ENCODE peak calls at places on chromosomes 16 and 17, in eight cellular contexts. One of them, this sample, is unnamed.

GRCh38 chr16:83742520-83742919 is 65.3 kb upstream of the HSBP1 start:
- DNase-seq in memory B cell: no peak
- DNase-seq in A172: no peak
- DNase-seq in progenitor cell of endocrine pancreas: no peak
- DNase-seq in GM12878: no peak
- DNase-seq in fibroblast of pulmonary artery: no peak
- DNase-seq in AG20443: no peak
- DNase-seq in fibroblast of villous mesenchyme: no peak
- DNase-seq in this sample: no peak

GRCh38 chr17:61833536-61834203 is 29.7 kb downstream of the BRIP1 start:
- DNase-seq in progenitor cell of endocrine pancreas: no peak
- DNase-seq in fibroblast of villous mesenchyme: peak
- DNase-seq in memory B cell: no peak
- DNase-seq in GM12878: no peak
- DNase-seq in fibroblast of pulmonary artery: peak
- DNase-seq in A172: peak
- DNase-seq in AG20443: peak
- DNase-seq in this sample: no peak

GRCh38 chr17:77186141-77186604 is 45.4 kb downstream of the SEC14L1 start:
- DNase-seq in fibroblast of villous mesenchyme: no peak
- DNase-seq in A172: no peak
- DNase-seq in memory B cell: no peak
- DNase-seq in progenitor cell of endocrine pancreas: no peak
- DNase-seq in GM12878: no peak
- DNase-seq in fibroblast of pulmonary artery: no peak
- DNase-seq in AG20443: no peak
- DNase-seq in this sample: no peak

GRCh38 chr17:32746698-32747097 is 130.2 kb downstream of the MYO1D start:
- DNase-seq in fibroblast of pulmonary artery: peak
- DNase-seq in AG20443: peak
- DNase-seq in A172: no peak
- DNase-seq in memory B cell: no peak
- DNase-seq in GM12878: no peak
- DNase-seq in progenitor cell of endocrine pancreas: no peak
- DNase-seq in fibroblast of villous mesenchyme: peak
- DNase-seq in this sample: no peak

GRCh38 chr17:74840989-74841666 is 18.6 kb downstream of the GRIN2C start:
- DNase-seq in progenitor cell of endocrine pancreas: no peak
- DNase-seq in fibroblast of villous mesenchyme: peak
- DNase-seq in AG20443: peak
- DNase-seq in memory B cell: no peak
- DNase-seq in fibroblast of pulmonary artery: peak
- DNase-seq in A172: peak
- DNase-seq in GM12878: no peak
- DNase-seq in this sample: no peak

GRCh38 chr16:52283018-52283417 is 263.9 kb downstream of the TOX3 start:
- DNase-seq in progenitor cell of endocrine pancreas: no peak
- DNase-seq in memory B cell: no peak
- DNase-seq in A172: no peak
- DNase-seq in AG20443: no peak
- DNase-seq in fibroblast of pulmonary artery: peak
- DNase-seq in fibroblast of villous mesenchyme: peak
- DNase-seq in GM12878: no peak
- DNase-seq in this sample: no peak

GRCh38 chr17:37742762-37743611 is 1.9 kb downstream of the HNF1B start:
- DNase-seq in progenitor cell of endocrine pancreas: peak
- DNase-seq in fibroblast of pulmonary artery: no peak
- DNase-seq in memory B cell: peak
- DNase-seq in AG20443: no peak
- DNase-seq in GM12878: no peak
- DNase-seq in fibroblast of villous mesenchyme: no peak
- DNase-seq in A172: no peak
- DNase-seq in this sample: no peak

GRCh38 chr17:19753049-19753444 is 4.9 kb upstream of the ALDH3A1 start:
- DNase-seq in fibroblast of villous mesenchyme: no peak
- DNase-seq in A172: peak
- DNase-seq in progenitor cell of endocrine pancreas: no peak
- DNase-seq in AG20443: peak
- DNase-seq in GM12878: no peak
- DNase-seq in memory B cell: no peak
- DNase-seq in fibroblast of pulmonary artery: peak
- DNase-seq in this sample: no peak

GRCh38 chr17:7204828-7205461 is 14.7 kb downstream of the DLG4 start:
- DNase-seq in GM12878: peak
- DNase-seq in fibroblast of villous mesenchyme: peak
- DNase-seq in fibroblast of pulmonary artery: peak
- DNase-seq in memory B cell: peak
- DNase-seq in progenitor cell of endocrine pancreas: peak
- DNase-seq in A172: no peak
- DNase-seq in AG20443: peak
- DNase-seq in this sample: peak

GRCh38 chr16:31484491-31485171 is 1.7 kb downstream of the SLC5A2 start:
- DNase-seq in fibroblast of villous mesenchyme: no peak
- DNase-seq in fibroblast of pulmonary artery: no peak
- DNase-seq in A172: no peak
- DNase-seq in memory B cell: no peak
- DNase-seq in progenitor cell of endocrine pancreas: no peak
- DNase-seq in GM12878: no peak
- DNase-seq in AG20443: no peak
- DNase-seq in this sample: no peak

GRCh38 chr16:15671530-15672117 is 21.6 kb downstream of the NDE1 start:
- DNase-seq in GM12878: no peak
- DNase-seq in fibroblast of villous mesenchyme: no peak
- DNase-seq in progenitor cell of endocrine pancreas: no peak
- DNase-seq in memory B cell: no peak
- DNase-seq in AG20443: no peak
- DNase-seq in fibroblast of pulmonary artery: no peak
- DNase-seq in A172: no peak
- DNase-seq in this sample: no peak

GRCh38 chr16:49556252-49557069 is 182.9 kb downstream of the C16orf78 start:
- DNase-seq in fibroblast of pulmonary artery: peak
- DNase-seq in progenitor cell of endocrine pancreas: peak
- DNase-seq in A172: no peak
- DNase-seq in AG20443: no peak
- DNase-seq in GM12878: no peak
- DNase-seq in fibroblast of villous mesenchyme: peak
- DNase-seq in memory B cell: no peak
- DNase-seq in this sample: no peak

GRCh38 chr17:61403846-61404701 is 4.4 kb downstream of the TBX2 start:
- DNase-seq in fibroblast of villous mesenchyme: peak
- DNase-seq in progenitor cell of endocrine pancreas: no peak
- DNase-seq in fibroblast of pulmonary artery: no peak
- DNase-seq in GM12878: no peak
- DNase-seq in memory B cell: no peak
- DNase-seq in AG20443: no peak
- DNase-seq in A172: no peak
- DNase-seq in this sample: no peak

GRCh38 chr17:2814499-2815341 is 18.5 kb downstream of the RAP1GAP2 start:
- DNase-seq in A172: peak
- DNase-seq in memory B cell: peak
- DNase-seq in fibroblast of pulmonary artery: no peak
- DNase-seq in AG20443: no peak
- DNase-seq in fibroblast of villous mesenchyme: no peak
- DNase-seq in progenitor cell of endocrine pancreas: no peak
- DNase-seq in GM12878: peak
- DNase-seq in this sample: no peak

GRCh38 chr17:44581868-44582267 is 24.6 kb downstream of the FZD2 start:
- DNase-seq in GM12878: no peak
- DNase-seq in fibroblast of villous mesenchyme: no peak
- DNase-seq in fibroblast of pulmonary artery: no peak
- DNase-seq in A172: no peak
- DNase-seq in progenitor cell of endocrine pancreas: no peak
- DNase-seq in memory B cell: no peak
- DNase-seq in AG20443: peak
- DNase-seq in this sample: no peak

GRCh38 chr17:28427372-28427771 is 21.4 kb upstream of the SLC46A1 start:
- DNase-seq in A172: no peak
- DNase-seq in memory B cell: no peak
- DNase-seq in progenitor cell of endocrine pancreas: no peak
- DNase-seq in AG20443: no peak
- DNase-seq in fibroblast of villous mesenchyme: peak
- DNase-seq in GM12878: no peak
- DNase-seq in fibroblast of pulmonary artery: no peak
- DNase-seq in this sample: no peak

GRCh38 chr17:28896884-28897768 is at the start of gene FLOT2:
- DNase-seq in AG20443: peak
- DNase-seq in fibroblast of pulmonary artery: peak
- DNase-seq in fibroblast of villous mesenchyme: peak
- DNase-seq in progenitor cell of endocrine pancreas: peak
- DNase-seq in memory B cell: peak
- DNase-seq in A172: peak
- DNase-seq in GM12878: no peak
- DNase-seq in this sample: no peak

GRCh38 chr16:69482410-69482951 is 58.1 kb downstream of the CYB5B start:
- DNase-seq in fibroblast of villous mesenchyme: peak
- DNase-seq in fibroblast of pulmonary artery: peak
- DNase-seq in memory B cell: no peak
- DNase-seq in A172: peak
- DNase-seq in GM12878: no peak
- DNase-seq in progenitor cell of endocrine pancreas: no peak
- DNase-seq in AG20443: peak
- DNase-seq in this sample: no peak

GRCh38 chr17:78803161-78803845 is 21.2 kb upstream of the CYTH1 start:
- DNase-seq in AG20443: no peak
- DNase-seq in A172: no peak
- DNase-seq in fibroblast of pulmonary artery: no peak
- DNase-seq in memory B cell: no peak
- DNase-seq in GM12878: no peak
- DNase-seq in progenitor cell of endocrine pancreas: no peak
- DNase-seq in fibroblast of villous mesenchyme: no peak
- DNase-seq in this sample: no peak

GRCh38 chr17:7854078-7854777 is 638 bp upstream of the TMEM88 start:
- DNase-seq in GM12878: no peak
- DNase-seq in A172: no peak
- DNase-seq in fibroblast of pulmonary artery: no peak
- DNase-seq in fibroblast of villous mesenchyme: no peak
- DNase-seq in memory B cell: peak
- DNase-seq in AG20443: no peak
- DNase-seq in progenitor cell of endocrine pancreas: no peak
- DNase-seq in this sample: no peak

GRCh38 chr16:85245307-85246172 is 133.3 kb upstream of the CIBAR2 start:
- DNase-seq in AG20443: peak
- DNase-seq in A172: peak
- DNase-seq in progenitor cell of endocrine pancreas: peak
- DNase-seq in fibroblast of villous mesenchyme: peak
- DNase-seq in memory B cell: peak
- DNase-seq in fibroblast of pulmonary artery: peak
- DNase-seq in GM12878: no peak
- DNase-seq in this sample: no peak

GRCh38 chr16:3810198-3810664 is 70.3 kb downstream of the CREBBP start:
- DNase-seq in fibroblast of pulmonary artery: no peak
- DNase-seq in GM12878: peak
- DNase-seq in progenitor cell of endocrine pancreas: no peak
- DNase-seq in AG20443: no peak
- DNase-seq in fibroblast of villous mesenchyme: no peak
- DNase-seq in A172: no peak
- DNase-seq in memory B cell: no peak
- DNase-seq in this sample: no peak

GRCh38 chr17:12605222-12605621 is 60.5 kb upstream of the MYOCD start:
- DNase-seq in progenitor cell of endocrine pancreas: no peak
- DNase-seq in GM12878: no peak
- DNase-seq in A172: no peak
- DNase-seq in fibroblast of villous mesenchyme: peak
- DNase-seq in AG20443: no peak
- DNase-seq in memory B cell: no peak
- DNase-seq in fibroblast of pulmonary artery: peak
- DNase-seq in this sample: no peak

GRCh38 chr17:81040791-81041337 is 5.9 kb downstream of the BAIAP2 start:
- DNase-seq in fibroblast of pulmonary artery: no peak
- DNase-seq in AG20443: peak
- DNase-seq in A172: peak
- DNase-seq in progenitor cell of endocrine pancreas: no peak
- DNase-seq in fibroblast of villous mesenchyme: no peak
- DNase-seq in memory B cell: no peak
- DNase-seq in GM12878: no peak
- DNase-seq in this sample: peak

GRCh38 chr16:22001591-22001990 is 675 bp upstream of the PDZD9 start:
- DNase-seq in fibroblast of villous mesenchyme: peak
- DNase-seq in memory B cell: no peak
- DNase-seq in progenitor cell of endocrine pancreas: no peak
- DNase-seq in fibroblast of pulmonary artery: peak
- DNase-seq in A172: no peak
- DNase-seq in GM12878: no peak
- DNase-seq in AG20443: peak
- DNase-seq in this sample: no peak

GRCh38 chr17:79093270-79093669 is 18.6 kb downstream of the ENGASE start:
- DNase-seq in fibroblast of pulmonary artery: no peak
- DNase-seq in GM12878: no peak
- DNase-seq in progenitor cell of endocrine pancreas: no peak
- DNase-seq in A172: no peak
- DNase-seq in memory B cell: no peak
- DNase-seq in fibroblast of villous mesenchyme: no peak
- DNase-seq in AG20443: no peak
- DNase-seq in this sample: no peak

GRCh38 chr16:4920826-4921225 is 16.1 kb downstream of the PPL start:
- DNase-seq in progenitor cell of endocrine pancreas: no peak
- DNase-seq in GM12878: no peak
- DNase-seq in memory B cell: no peak
- DNase-seq in fibroblast of pulmonary artery: no peak
- DNase-seq in AG20443: no peak
- DNase-seq in A172: no peak
- DNase-seq in fibroblast of villous mesenchyme: no peak
- DNase-seq in this sample: no peak